ENCODE peak calls at places on chromosomes 6 and 20, in five cellular contexts. One of them, this sample, is unnamed.

GRCh38 chr6:22825210-22825609 is 255.8 kb downstream of the HDGFL1 start:
- DNase-seq in astrocyte: no peak
- DNase-seq in GM12864: no peak
- DNase-seq in chondrocyte: no peak
- DNase-seq in neural crest cell: no peak
- DNase-seq in this sample: no peak

GRCh38 chr6:17015551-17016381 is 86.1 kb upstream of the STMND1 start:
- DNase-seq in astrocyte: no peak
- DNase-seq in GM12864: no peak
- DNase-seq in chondrocyte: no peak
- DNase-seq in neural crest cell: no peak
- DNase-seq in this sample: no peak

GRCh38 chr20:63495771-63496403 is 3.0 kb downstream of the EEF1A2 start:
- DNase-seq in astrocyte: no peak
- DNase-seq in GM12864: no peak
- DNase-seq in chondrocyte: peak; percentile 89
- DNase-seq in neural crest cell: peak; percentile 77
- DNase-seq in this sample: peak; percentile 94

GRCh38 chr20:31838646-31839292 is 6.6 kb downstream of the FOXS1 start:
- DNase-seq in astrocyte: no peak
- DNase-seq in GM12864: no peak
- DNase-seq in chondrocyte: no peak
- DNase-seq in neural crest cell: no peak
- DNase-seq in this sample: no peak

GRCh38 chr6:46684771-46685170 is 2.9 kb upstream of the TDRD6 start:
- DNase-seq in astrocyte: peak; percentile 83
- DNase-seq in GM12864: no peak
- DNase-seq in chondrocyte: no peak
- DNase-seq in neural crest cell: no peak
- DNase-seq in this sample: no peak

GRCh38 chr6:166415306-166415705 is 32.6 kb upstream of the MPC1 start:
- DNase-seq in astrocyte: no peak
- DNase-seq in GM12864: no peak
- DNase-seq in chondrocyte: no peak
- DNase-seq in neural crest cell: no peak
- DNase-seq in this sample: no peak

GRCh38 chr6:81450180-81450579 is 302.3 kb downstream of the TENT5A start:
- DNase-seq in astrocyte: peak; percentile 75
- DNase-seq in GM12864: no peak
- DNase-seq in chondrocyte: no peak
- DNase-seq in neural crest cell: no peak
- DNase-seq in this sample: no peak

GRCh38 chr6:53437557-53438202 is 88.9 kb upstream of the ELOVL5 start:
- DNase-seq in astrocyte: peak; percentile 88
- DNase-seq in GM12864: no peak
- DNase-seq in chondrocyte: no peak
- DNase-seq in neural crest cell: peak; percentile 9
- DNase-seq in this sample: peak; percentile 22

GRCh38 chr6:147043994-147044477 is 160.2 kb upstream of the STXBP5 start:
- DNase-seq in astrocyte: peak; percentile 27
- DNase-seq in GM12864: no peak
- DNase-seq in chondrocyte: no peak
- DNase-seq in neural crest cell: no peak
- DNase-seq in this sample: no peak

GRCh38 chr6:223763-224162 is 68.5 kb upstream of the DUSP22 start:
- DNase-seq in astrocyte: peak; percentile 23
- DNase-seq in GM12864: no peak
- DNase-seq in chondrocyte: no peak
- DNase-seq in neural crest cell: no peak
- DNase-seq in this sample: no peak

GRCh38 chr6:154457046-154457713 is 53.3 kb downstream of the CNKSR3 start:
- DNase-seq in astrocyte: peak; percentile 88
- DNase-seq in GM12864: no peak
- DNase-seq in chondrocyte: no peak
- DNase-seq in neural crest cell: no peak
- DNase-seq in this sample: no peak

GRCh38 chr6:43060034-43060754 is 763 bp downstream of the KLC4 start:
- DNase-seq in astrocyte: no peak
- DNase-seq in GM12864: no peak
- DNase-seq in chondrocyte: no peak
- DNase-seq in neural crest cell: no peak
- DNase-seq in this sample: no peak

GRCh38 chr6:74287932-74288331 is 591.9 kb downstream of the CD109 start:
- DNase-seq in astrocyte: no peak
- DNase-seq in GM12864: no peak
- DNase-seq in chondrocyte: no peak
- DNase-seq in neural crest cell: no peak
- DNase-seq in this sample: no peak

GRCh38 chr6:168960557-168960956 is 293.1 kb downstream of the THBS2 start:
- DNase-seq in astrocyte: no peak
- DNase-seq in GM12864: no peak
- DNase-seq in chondrocyte: no peak
- DNase-seq in neural crest cell: no peak
- DNase-seq in this sample: no peak

GRCh38 chr6:135212935-135213334 is 31.8 kb downstream of the MYB start:
- DNase-seq in astrocyte: peak; percentile 49
- DNase-seq in GM12864: no peak
- DNase-seq in chondrocyte: no peak
- DNase-seq in neural crest cell: no peak
- DNase-seq in this sample: no peak

GRCh38 chr6:36713846-36714245 is 16.2 kb downstream of the RAB44 start:
- DNase-seq in astrocyte: no peak
- DNase-seq in GM12864: no peak
- DNase-seq in chondrocyte: no peak
- DNase-seq in neural crest cell: no peak
- DNase-seq in this sample: no peak

GRCh38 chr20:63454729-63455567 is 17.5 kb downstream of the KCNQ2 start:
- DNase-seq in astrocyte: no peak
- DNase-seq in GM12864: no peak
- DNase-seq in chondrocyte: no peak
- DNase-seq in neural crest cell: peak; percentile 30
- DNase-seq in this sample: no peak

GRCh38 chr6:2403546-2403945 is 158.1 kb upstream of the GMDS start:
- DNase-seq in astrocyte: no peak
- DNase-seq in GM12864: no peak
- DNase-seq in chondrocyte: no peak
- DNase-seq in neural crest cell: no peak
- DNase-seq in this sample: no peak

GRCh38 chr20:46670585-46671584 is 18.4 kb downstream of the TP53RK start:
- DNase-seq in astrocyte: no peak
- DNase-seq in GM12864: no peak
- DNase-seq in chondrocyte: no peak
- DNase-seq in neural crest cell: no peak
- DNase-seq in this sample: no peak

GRCh38 chr6:51509597-51509996 is 577.8 kb downstream of the PKHD1 start:
- DNase-seq in astrocyte: no peak
- DNase-seq in GM12864: no peak
- DNase-seq in chondrocyte: no peak
- DNase-seq in neural crest cell: no peak
- DNase-seq in this sample: no peak

GRCh38 chr20:35269055-35269781 is 8.7 kb downstream of the MMP24OS start:
- DNase-seq in astrocyte: peak; percentile 29
- DNase-seq in GM12864: no peak
- DNase-seq in chondrocyte: no peak
- DNase-seq in neural crest cell: peak; percentile 78
- DNase-seq in this sample: peak; percentile 79

GRCh38 chr20:47126709-47127108 is 229.8 kb downstream of the ZMYND8 start:
- DNase-seq in astrocyte: peak; percentile 77
- DNase-seq in GM12864: no peak
- DNase-seq in chondrocyte: no peak
- DNase-seq in neural crest cell: no peak
- DNase-seq in this sample: no peak

DNA sequence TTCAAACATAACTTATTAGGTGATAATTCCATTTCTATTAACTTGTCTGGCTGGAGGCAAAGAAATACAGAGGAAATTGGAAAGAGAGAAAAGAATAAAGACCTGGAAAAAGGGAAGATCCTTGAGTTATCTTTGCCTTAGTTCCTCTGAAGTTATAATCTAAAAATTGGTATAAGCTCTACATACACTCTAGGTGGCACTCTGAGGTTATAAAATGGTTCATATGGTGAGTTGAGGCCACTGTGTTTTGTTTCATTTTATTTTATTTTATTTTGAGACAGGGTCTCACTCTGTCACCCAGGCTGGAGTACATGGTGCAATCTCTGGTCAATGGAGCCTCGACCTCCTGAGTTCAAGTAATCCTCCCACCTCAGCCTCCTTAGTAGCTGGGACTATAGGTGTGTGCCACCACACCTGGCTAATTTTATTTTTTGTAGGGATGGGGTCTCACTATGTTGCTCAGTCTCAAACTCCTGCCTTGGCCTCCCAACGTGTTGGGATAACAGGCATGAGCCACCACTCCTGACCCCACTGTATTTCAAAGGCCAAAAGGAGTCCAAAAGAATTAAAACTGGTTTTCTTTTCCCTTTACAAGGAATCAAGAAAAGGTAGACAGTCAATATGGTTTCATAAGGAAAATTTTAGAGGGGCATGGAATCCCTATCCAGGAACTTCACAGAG is 19.4 kb downstream of the GPX6 start:
- DNase-seq in astrocyte: no peak
- DNase-seq in GM12864: no peak
- DNase-seq in chondrocyte: no peak
- DNase-seq in neural crest cell: no peak
- DNase-seq in this sample: no peak
- TF ChIP-seq CTCF in astrocyte: peak; percentile 6
- TF ChIP-seq CTCF in GM12864: peak; percentile 13
- TF ChIP-seq CTCF in chondrocyte: peak; percentile 75
- TF ChIP-seq CTCF in neural crest cell: peak; percentile 61
- TF ChIP-seq CTCF in this sample: peak; percentile 4

DNA sequence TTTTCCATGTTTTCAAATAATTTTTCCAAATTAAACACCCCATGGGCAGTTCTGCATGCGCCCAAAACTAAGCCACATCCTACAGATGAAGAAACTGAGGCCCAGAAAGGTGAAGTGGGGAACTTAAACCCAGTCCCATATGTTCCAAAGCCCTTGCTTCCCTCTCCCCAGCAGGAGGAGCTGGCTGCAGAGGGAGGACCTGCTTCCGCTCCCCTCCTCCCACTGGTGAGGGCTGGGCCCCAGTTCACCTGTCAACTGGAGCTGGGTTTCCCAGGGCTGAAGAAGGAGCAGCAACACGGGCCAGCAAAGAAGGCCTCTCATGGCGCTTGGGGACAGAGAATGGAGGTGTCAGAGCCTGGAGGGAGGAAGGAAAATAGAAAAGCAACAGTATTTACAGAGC is 1.4 kb upstream of the RBPJL start:
- DNase-seq in astrocyte: no peak
- DNase-seq in GM12864: no peak
- DNase-seq in chondrocyte: no peak
- DNase-seq in neural crest cell: no peak
- DNase-seq in this sample: no peak
- TF ChIP-seq CTCF in astrocyte: no peak
- TF ChIP-seq CTCF in GM12864: no peak
- TF ChIP-seq CTCF in chondrocyte: no peak
- TF ChIP-seq CTCF in neural crest cell: no peak
- TF ChIP-seq CTCF in this sample: no peak

DNA sequence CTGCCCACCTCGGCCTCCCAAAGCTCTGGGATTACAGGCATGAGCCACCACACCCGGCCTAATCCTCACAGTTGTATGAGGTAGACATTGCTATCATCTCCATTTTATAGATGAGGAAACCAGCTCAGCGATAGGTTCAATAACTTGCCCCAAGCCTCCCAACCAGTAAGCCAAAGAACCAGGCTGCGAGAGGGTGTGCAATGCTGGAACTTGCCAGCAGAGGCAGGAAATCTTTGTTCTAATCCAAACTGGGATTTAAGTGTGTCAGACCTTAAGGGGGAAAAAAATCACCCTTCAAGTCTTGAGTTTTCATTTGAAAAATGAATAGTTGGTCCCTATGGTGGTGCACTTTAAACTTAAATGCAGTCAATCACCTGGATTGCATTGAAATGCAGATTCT is 20.1 kb upstream of the RNGTT start:
- DNase-seq in astrocyte: peak; percentile 8
- DNase-seq in GM12864: no peak
- DNase-seq in chondrocyte: no peak
- DNase-seq in neural crest cell: peak; percentile 14
- DNase-seq in this sample: no peak
- TF ChIP-seq CTCF in astrocyte: peak; percentile 57
- TF ChIP-seq CTCF in GM12864: peak; percentile 53
- TF ChIP-seq CTCF in chondrocyte: peak; percentile 71
- TF ChIP-seq CTCF in neural crest cell: peak; percentile 60
- TF ChIP-seq CTCF in this sample: no peak

DNA sequence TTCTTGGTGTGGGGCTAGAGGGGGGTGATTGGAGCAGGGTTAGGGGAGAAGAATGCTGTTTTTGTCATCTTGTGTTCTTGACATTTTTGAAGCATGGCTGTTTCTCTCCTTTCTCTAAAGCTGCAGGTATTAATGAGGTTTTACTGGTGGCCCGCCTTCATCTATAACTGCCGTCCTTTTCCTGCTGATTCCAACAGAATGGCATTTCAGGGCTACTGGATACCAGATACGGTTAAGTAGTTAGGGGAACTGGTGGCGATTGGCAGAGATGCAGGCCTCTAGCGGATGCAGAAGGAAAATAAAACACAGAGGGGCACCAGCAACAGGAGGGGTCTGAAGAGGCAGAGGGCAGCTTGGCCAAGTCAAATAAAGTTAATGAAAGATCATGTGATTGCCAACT is 89.7 kb upstream of the EEF1E1 start:
- DNase-seq in astrocyte: no peak
- DNase-seq in GM12864: no peak
- DNase-seq in chondrocyte: no peak
- DNase-seq in neural crest cell: no peak
- DNase-seq in this sample: no peak
- TF ChIP-seq CTCF in astrocyte: no peak
- TF ChIP-seq CTCF in GM12864: no peak
- TF ChIP-seq CTCF in chondrocyte: no peak
- TF ChIP-seq CTCF in neural crest cell: no peak
- TF ChIP-seq CTCF in this sample: no peak

GRCh38 chr6:99520855-99521556 is 5.8 kb upstream of the USP45 start:
- DNase-seq in astrocyte: peak; percentile 66
- DNase-seq in GM12864: peak; percentile 47
- DNase-seq in chondrocyte: peak; percentile 95
- DNase-seq in neural crest cell: peak; percentile 70
- DNase-seq in this sample: peak; percentile 87
- TF ChIP-seq CTCF in astrocyte: peak; percentile 57
- TF ChIP-seq CTCF in GM12864: peak; percentile 63
- TF ChIP-seq CTCF in chondrocyte: peak; percentile 84
- TF ChIP-seq CTCF in neural crest cell: peak; percentile 76
- TF ChIP-seq CTCF in this sample: peak; percentile 86